ENCODE peak calls at places on chromosomes 1 and 21, in five cellular contexts. S, X, A, E and I are unnamed samples.
A peak's percentile ranks its signal among the peaks of the same experiment; 100 is the strongest.

GRCh38 chr1:176188604-176189003 is 18.5 kb downstream of the COP1 start:
- DNase-seq in A (no peak), E (no peak), S (no peak), X (no peak), I (no peak)

GRCh38 chr21:9756677-9757076 is 764.7 kb upstream of the TPTE start:
- DNase-seq in E (no peak), S (no peak), X (no peak), A (no peak), I (no peak)

GRCh38 chr1:55217226-55217996 is 2.2 kb upstream of the USP24 start:
- DNase-seq in X (no peak), A (peak; percentile 39), S (no peak), E (no peak), I (peak; percentile 21)

GRCh38 chr1:43711524-43712386 is 4.4 kb downstream of the ST3GAL3 start:
- DNase-seq in X (peak; percentile 81), A (no peak), S (no peak), E (no peak), I (no peak)

GRCh38 chr1:225449261-225449660 is 21.4 kb upstream of the LBR start:
- DNase-seq in E (no peak), S (peak; percentile 48), X (no peak), A (no peak), I (no peak)

GRCh38 chr1:76314730-76315129 is 240.2 kb downstream of the ST6GALNAC3 start:
- DNase-seq in S (no peak), E (no peak), A (no peak), X (no peak), I (no peak)

GRCh38 chr1:52264530-52265115 is 101.4 kb downstream of the CC2D1B start:
- DNase-seq in A (no peak), S (no peak), E (no peak), X (no peak), I (no peak)

GRCh38 chr21:14602418-14602987 is 56.4 kb upstream of the SAMSN1 start:
- DNase-seq in X (peak; percentile 14), S (no peak), A (no peak), E (no peak), I (no peak)

GRCh38 chr21:36330904-36331303 is 10.9 kb downstream of the MORC3 start:
- DNase-seq in E (peak; percentile 32), X (peak; percentile 60), S (no peak), A (peak; percentile 34), I (peak; percentile 59)

GRCh38 chr1:227886993-227887696 is 60.6 kb downstream of the WNT9A start:
- DNase-seq in A (peak; percentile 73), X (peak; percentile 45), E (peak; percentile 78), S (peak; percentile 68), I (no peak)

GRCh38 chr21:43375827-43376795 is 50.8 kb downstream of the SIK1 start:
- DNase-seq in S (no peak), A (no peak), E (no peak), X (no peak), I (no peak)

GRCh38 chr1:42135426-42135825 is 17.8 kb upstream of the GUCA2B start:
- DNase-seq in E (no peak), A (no peak), S (no peak), X (no peak), I (no peak)

GRCh38 chr1:5765997-5766913 is 226.0 kb downstream of the NPHP4 start:
- DNase-seq in X (no peak), S (peak; percentile 52), E (no peak), A (no peak), I (no peak)

GRCh38 chr1:6070450-6070974 is 24.8 kb downstream of the KCNAB2 start:
- DNase-seq in X (no peak), A (no peak), S (no peak), E (no peak), I (no peak)

GRCh38 chr1:32247983-32248889 is 1.2 kb downstream of the FAM167B start:
- DNase-seq in X (peak; percentile 71), A (peak; percentile 86), S (peak; percentile 90), E (peak; percentile 84), I (peak; percentile 66)

GRCh38 chr1:222711319-222712252 is 705 bp downstream of the AIDA start:
- DNase-seq in E (peak; percentile 51), S (peak; percentile 76), X (peak; percentile 75), A (peak; percentile 65), I (peak; percentile 83)

GRCh38 chr1:29120955-29121485 is 2.7 kb downstream of the TMEM200B start:
- DNase-seq in S (peak; percentile 67), X (peak; percentile 48), A (no peak), E (peak; percentile 75), I (peak; percentile 87)

GRCh38 chr1:45050931-45051748 is 39.1 kb downstream of the UROD start:
- DNase-seq in S (no peak), E (no peak), A (no peak), X (no peak), I (no peak)

GRCh38 chr1:23692308-23692871 is 784 bp downstream of the RPL11 start:
- DNase-seq in S (no peak), E (no peak), A (no peak), X (peak; percentile 19), I (no peak)

GRCh38 chr1:210293191-210293607 is 35.5 kb upstream of the HHAT start:
- DNase-seq in X (peak; percentile 38), A (peak; percentile 76), E (peak; percentile 71), S (peak; percentile 88), I (no peak)

GRCh38 chr1:8448906-8449661 is 131.2 kb downstream of the SLC45A1 start:
- DNase-seq in E (no peak), S (no peak), X (peak; percentile 73), A (peak; percentile 31), I (no peak)

GRCh38 chr21:37224861-37225260 is 42.3 kb downstream of the VPS26C start:
- DNase-seq in S (no peak), E (no peak), X (no peak), A (no peak), I (no peak)

GRCh38 chr1:243991650-243992049 is 59.4 kb upstream of the ZBTB18 start:
- DNase-seq in S (no peak), A (no peak), X (no peak), E (no peak), I (no peak)

GRCh38 chr1:156164465-156164831 is 11.1 kb downstream of the SEMA4A start:
- DNase-seq in E (no peak), X (no peak), S (no peak), A (no peak), I (no peak)

GRCh38 chr1:165914136-165914798 is 86.9 kb downstream of the UCK2 start:
- DNase-seq in X (peak; percentile 84), E (peak; percentile 63), A (peak; percentile 63), S (no peak), I (peak; percentile 79)

GRCh38 chr1:117367769-117368059 is 465 bp downstream of the MAN1A2 start:
- DNase-seq in X (no peak), A (no peak), E (no peak), S (no peak), I (no peak)

GRCh38 chr1:50378757-50379156 is 44.5 kb downstream of the DMRTA2 start:
- DNase-seq in X (no peak), A (no peak), S (no peak), E (no peak), I (no peak)

GRCh38 chr1:44604167-44604955 is 69.9 kb downstream of the TMEM53 start:
- DNase-seq in X (no peak), A (no peak), S (no peak), E (no peak), I (no peak)

GRCh38 chr1:159828916-159829634 is 2.4 kb downstream of the SLAMF8 start:
- DNase-seq in X (peak; percentile 33), S (peak; percentile 75), A (peak; percentile 58), E (no peak), I (no peak)

GRCh38 chr1:203480525-203481084 is 5.0 kb downstream of the PRELP start:
- DNase-seq in X (peak; percentile 86), S (peak; percentile 84), E (peak; percentile 83), A (peak; percentile 29), I (no peak)
- H3K4me1 ChIP-seq in X (peaks cover 7% of the 10 kb centered on the region), S (peaks cover 65% of the 10 kb centered on the region), E (no peaks in the 10 kb centered on the region), A (peaks cover 22% of the 10 kb centered on the region), I (no peaks in the 10 kb centered on the region)

DNA sequence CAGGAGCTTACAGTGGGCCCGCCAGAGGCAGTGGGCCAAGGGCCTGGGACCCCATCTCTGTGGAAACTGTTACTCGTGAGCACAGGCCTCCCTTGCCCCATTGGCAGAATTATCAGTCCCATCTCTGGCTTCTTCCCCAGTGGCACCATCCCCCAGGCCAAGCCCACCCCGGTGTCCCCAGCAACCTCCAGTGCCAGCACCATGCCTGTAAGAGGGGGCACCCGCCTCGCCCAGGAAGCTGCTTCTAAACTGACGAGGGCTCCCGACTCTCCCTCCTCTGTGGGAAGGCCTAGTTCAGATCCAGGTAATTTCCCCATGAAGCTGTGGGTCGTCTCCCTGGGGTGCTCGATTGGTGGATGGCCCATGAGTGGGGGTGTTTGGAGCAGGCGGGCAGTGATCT is 46.8 kb downstream of the TNFRSF8 start:
- DNase-seq in E (no peak), S (no peak), A (no peak), X (no peak), I (no peak)
- H3K27me3 ChIP-seq in E (no peaks in the 10 kb centered on the region), S (peaks cover 33% of the 10 kb centered on the region), A (peaks cover 20% of the 10 kb centered on the region), X (peaks cover 14% of the 10 kb centered on the region), I (peaks cover 1% of the 10 kb centered on the region)

GRCh38 chr1:114299331-114300005 is 145.8 kb upstream of the SYT6 start:
- DNase-seq in E (peak; percentile 29), S (no peak), A (no peak), X (no peak), I (peak; percentile 89)
- H3K4me3 ChIP-seq in E (no peak overlapping the region), S (no peak overlapping the region), A (no peak overlapping the region), X (peak overlapping the region; percentile 54), I (no peak overlapping the region)

GRCh38 chr1:25622526-25622925 is 5.9 kb downstream of the MAN1C1 start:
- DNase-seq in E (no peak), X (no peak), A (no peak), S (no peak), I (no peak)

GRCh38 chr1:25620701-25621350 is 4.2 kb downstream of the MAN1C1 start:
- DNase-seq in X (no peak), E (no peak), S (no peak), A (no peak), I (no peak)

GRCh38 chr1:25620211-25620610 is 3.6 kb downstream of the MAN1C1 start:
- DNase-seq in S (no peak), X (no peak), A (no peak), E (no peak), I (no peak)

GRCh38 chr1:25623007-25623406 is 6.4 kb downstream of the MAN1C1 start:
- DNase-seq in S (no peak), E (no peak), X (no peak), A (no peak), I (no peak)

GRCh38 chr1:25621876-25622275 is 5.3 kb downstream of the MAN1C1 start:
- DNase-seq in X (no peak), E (no peak), A (no peak), S (no peak), I (no peak)
- H3K4me1 ChIP-seq in X (peaks cover 17% of the 10 kb centered on the region), E (no peaks in the 10 kb centered on the region), A (peaks cover 33% of the 10 kb centered on the region), S (peaks cover 20% of the 10 kb centered on the region), I (peaks cover 8% of the 10 kb centered on the region)

GRCh38 chr1:151718666-151719065 is 2.1 kb upstream of the CELF3 start:
- DNase-seq in X (no peak), A (no peak), E (no peak), S (no peak), I (no peak)
- H3K27me3 ChIP-seq in X (peaks cover 80% of the 10 kb centered on the region), A (peaks cover 37% of the 10 kb centered on the region), E (no peaks in the 10 kb centered on the region), S (peaks cover 22% of the 10 kb centered on the region), I (peaks cover 81% of the 10 kb centered on the region)